ENCODE peak calls at places on chromosomes 5 and 9, in four cellular contexts. H is spleen, X is cardiac fibroblast, C is left ventricle myocardium inferior. V is an unnamed sample.

GRCh38 chr5:103862398-103862797 is 299.8 kb upstream of the NUDT12 start:
- DNase-seq in H (no peak), X (no peak), C (no peak), V (no peak)

GRCh38 chr5:172901012-172901780 is 58.0 kb upstream of the RPL26L1 start:
- DNase-seq in C (peak; percentile 61), X (peak; percentile 86), H (no peak), V (peak; percentile 67)

GRCh38 chr5:4976918-4977317 is 163.2 kb upstream of the ADAMTS16 start:
- DNase-seq in H (no peak), C (no peak), X (no peak), V (peak; percentile 1)

GRCh38 chr9:14652729-14653377 is 40.4 kb downstream of the ZDHHC21 start:
- DNase-seq in H (no peak), C (no peak), X (peak; percentile 48), V (no peak)

GRCh38 chr9:97675655-97676054 is 21.5 kb downstream of the XPA start:
- DNase-seq in H (no peak), X (no peak), C (no peak), V (no peak)

GRCh38 chr5:164013077-164013670 is 507.8 kb downstream of the MAT2B start:
- DNase-seq in C (no peak), H (no peak), X (peak; percentile 91), V (peak; percentile 64)

GRCh38 chr5:132754947-132755346 is 7.7 kb downstream of the CCNI2 start:
- DNase-seq in C (no peak), X (peak; percentile 37), H (no peak), V (no peak)

GRCh38 chr5:72013741-72014703 is 93.3 kb upstream of the MAP1B start:
- DNase-seq in H (no peak), X (peak; percentile 32), C (no peak), V (peak; percentile 48)

GRCh38 chr9:86859056-86859455 is 88.2 kb downstream of the GAS1 start:
- DNase-seq in C (no peak), X (no peak), H (no peak), V (no peak)

GRCh38 chr9:86859966-86860365 is 87.3 kb downstream of the GAS1 start:
- DNase-seq in X (no peak), C (no peak), H (no peak), V (no peak)

GRCh38 chr9:86854898-86855523 is 92.3 kb downstream of the GAS1 start:
- DNase-seq in H (no peak), C (no peak), X (peak; percentile 68), V (peak; percentile 92)

GRCh38 chr9:86856259-86856658 is 91.0 kb downstream of the GAS1 start:
- DNase-seq in C (no peak), H (no peak), X (no peak), V (no peak)
- H3K4me3 ChIP-seq in C (no peak overlapping the region), H (no peak overlapping the region), X (no peak overlapping the region), V (no peak overlapping the region)

GRCh38 chr9:95605826-95606555 is 89.2 kb upstream of the PTCH1 start:
- DNase-seq in X (no peak), H (no peak), C (no peak), V (no peak)
- H3K4me3 ChIP-seq in X (no peak overlapping the region), H (no peak overlapping the region), C (no peak overlapping the region), V (no peak overlapping the region)

DNA sequence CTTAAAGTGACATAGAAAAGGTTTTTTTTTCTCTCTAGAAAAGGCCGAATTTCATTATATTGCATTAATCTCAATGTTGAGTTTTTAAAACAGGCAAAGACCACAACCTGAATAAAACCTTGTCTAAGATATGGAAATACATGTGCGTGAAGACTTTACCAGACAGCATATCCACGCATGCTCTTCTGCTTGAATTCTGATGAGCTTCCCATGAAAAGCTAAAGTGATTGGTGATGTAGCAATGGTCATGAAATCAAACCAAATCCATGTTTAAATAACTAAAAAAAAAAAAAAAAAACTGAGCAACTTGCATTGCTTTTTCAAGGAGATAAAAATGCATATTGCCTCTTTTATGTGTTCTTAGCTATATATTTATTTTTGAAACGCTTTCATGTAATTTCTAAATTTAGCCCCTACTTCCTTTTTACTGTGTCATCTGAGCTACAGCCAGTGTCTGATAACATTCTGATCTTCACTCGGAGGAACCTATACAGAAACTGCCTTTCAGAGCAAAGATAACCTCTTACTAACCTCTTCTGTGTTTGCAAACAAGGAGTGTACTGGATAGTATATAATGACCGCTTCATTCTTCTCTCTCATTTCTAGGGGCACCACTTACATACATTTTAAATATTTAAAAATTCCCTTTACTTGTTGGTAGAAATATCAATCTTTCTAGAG is 179.1 kb upstream of the GNA14 start:
- DNase-seq in H (no peak), C (no peak), X (no peak), V (no peak)
- H3K4me3 ChIP-seq in H (no peak overlapping the region), C (no peak overlapping the region), X (no peak overlapping the region), V (no peak overlapping the region)

DNA sequence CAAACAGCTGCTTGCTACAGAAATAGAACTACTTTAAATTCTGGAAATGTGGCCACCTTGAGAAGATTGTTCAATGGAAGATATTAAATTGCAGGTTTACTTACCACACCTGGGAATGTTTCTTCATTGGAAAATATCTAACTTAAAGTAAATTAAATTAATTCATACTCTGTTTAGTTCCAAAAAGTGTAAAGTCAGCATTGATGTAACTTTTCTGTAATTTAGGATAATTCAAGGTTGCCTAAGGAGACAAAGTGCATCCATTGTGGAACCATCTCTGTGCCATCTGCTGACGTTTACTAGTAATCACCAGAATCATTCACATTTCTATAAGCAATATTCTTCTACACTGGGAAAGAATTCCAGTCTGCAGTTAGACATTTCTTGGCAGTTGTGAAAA is 53.0 kb downstream of the FAM170A start:
- DNase-seq in X (no peak), C (no peak), H (no peak), V (no peak)
- H3K4me3 ChIP-seq in X (no peak overlapping the region), C (no peak overlapping the region), H (no peak overlapping the region), V (no peak overlapping the region)

GRCh38 chr5:8456846-8457186 is 587.9 kb downstream of the MTRR start:
- DNase-seq in C (no peak), X (no peak), H (no peak), V (peak; percentile 32)
- H3K4me3 ChIP-seq in C (peak overlapping the region; percentile 91), X (no peak overlapping the region), H (peak overlapping the region; percentile 75), V (peak overlapping the region; percentile 82)

DNA sequence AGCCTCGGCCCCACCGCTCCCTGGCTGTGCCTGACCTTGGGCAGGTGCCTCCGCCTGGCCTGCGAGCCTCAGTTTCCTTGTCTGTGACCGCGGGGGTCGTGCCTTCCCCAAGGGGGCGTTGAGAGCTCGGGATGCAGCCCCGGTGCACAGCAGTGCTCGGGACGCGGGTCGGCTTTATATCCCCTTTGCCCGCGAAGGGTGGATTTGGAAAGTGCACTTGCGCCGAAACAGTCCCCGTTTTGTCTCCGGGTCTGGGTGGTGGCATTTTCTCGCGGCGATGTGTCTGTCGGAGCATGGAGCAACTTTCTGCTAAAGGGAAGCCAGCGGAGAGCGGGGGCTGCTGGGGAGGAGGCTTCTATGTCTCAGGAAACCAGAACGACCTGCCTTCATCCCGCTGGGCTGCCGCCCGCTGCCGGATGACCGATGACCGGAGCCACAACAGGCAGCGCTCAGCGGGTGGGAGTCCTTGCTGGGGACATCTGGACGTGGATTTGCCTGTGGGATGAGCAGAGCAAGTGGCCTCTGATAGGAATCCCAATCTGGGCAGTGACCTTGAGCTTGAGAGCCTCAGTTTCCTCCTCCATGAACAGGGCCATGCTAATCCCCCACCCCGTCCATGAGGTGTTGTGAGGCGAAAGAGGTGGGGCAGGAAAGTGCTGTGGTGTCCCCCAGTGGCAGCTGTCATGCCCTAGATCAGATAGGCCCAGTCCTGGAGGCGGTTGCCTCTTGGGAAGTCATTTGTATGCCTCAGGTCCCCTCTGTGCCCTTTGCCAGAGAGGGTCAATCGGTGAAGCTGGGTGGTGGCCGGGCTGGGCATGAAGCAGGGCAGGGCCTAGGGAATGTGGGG is 651 bp downstream of the HRH2 start:
- DNase-seq in H (peak; percentile 87), C (no peak), X (no peak), V (no peak)
- H3K4me3 ChIP-seq in H (peak overlapping the region; percentile 67), C (peak overlapping the region; percentile 69), X (no peak overlapping the region), V (no peak overlapping the region)

V was measured in foreskin fibroblast.